ENCODE peak calls at places on chromosomes 6 and 20, in nine cellular contexts. One of them, this sample, is unnamed.

GRCh38 chr20:62561182-62561581 is 81.1 kb upstream of the SLCO4A1 start:
- DNase-seq in MV-4-11: no peak
- DNase-seq in stimulated activated CD4-positive, alpha-beta T cell treated with anti-CD3 and anti-CD28 coated beads, Interleukin-12 subunit alpha, Interleukin-12 subunit beta, amount 100 ng/mL, for 4 hours: no peak
- DNase-seq in OCI-LY7: peak
- DNase-seq in Calu3: no peak
- DNase-seq in activated CD4-positive, alpha-beta T cell treated with anti-CD3 and anti-CD28 coated beads for 24 hours: no peak
- DNase-seq in ELR: no peak
- DNase-seq in foreskin keratinocyte: no peak
- DNase-seq in cardiac septum: no peak
- DNase-seq in this sample: peak

GRCh38 chr6:16334671-16335070 is 96.3 kb downstream of the GMPR start:
- DNase-seq in activated CD4-positive, alpha-beta T cell treated with anti-CD3 and anti-CD28 coated beads for 24 hours: no peak
- DNase-seq in MV-4-11: peak
- DNase-seq in OCI-LY7: no peak
- DNase-seq in Calu3: no peak
- DNase-seq in foreskin keratinocyte: peak
- DNase-seq in ELR: peak
- DNase-seq in cardiac septum: no peak
- DNase-seq in stimulated activated CD4-positive, alpha-beta T cell treated with anti-CD3 and anti-CD28 coated beads, Interleukin-12 subunit alpha, Interleukin-12 subunit beta, amount 100 ng/mL, for 4 hours: no peak
- DNase-seq in this sample: no peak

GRCh38 chr20:3115190-3116107 is 30.9 kb upstream of the AVP start:
- DNase-seq in MV-4-11: peak
- DNase-seq in Calu3: peak
- DNase-seq in cardiac septum: no peak
- DNase-seq in ELR: peak
- DNase-seq in stimulated activated CD4-positive, alpha-beta T cell treated with anti-CD3 and anti-CD28 coated beads, Interleukin-12 subunit alpha, Interleukin-12 subunit beta, amount 100 ng/mL, for 4 hours: peak
- DNase-seq in OCI-LY7: peak
- DNase-seq in foreskin keratinocyte: no peak
- DNase-seq in activated CD4-positive, alpha-beta T cell treated with anti-CD3 and anti-CD28 coated beads for 24 hours: no peak
- DNase-seq in this sample: peak

GRCh38 chr20:30491016-30491415 is 766.4 kb upstream of the DEFB115 start:
- DNase-seq in stimulated activated CD4-positive, alpha-beta T cell treated with anti-CD3 and anti-CD28 coated beads, Interleukin-12 subunit alpha, Interleukin-12 subunit beta, amount 100 ng/mL, for 4 hours: no peak
- DNase-seq in activated CD4-positive, alpha-beta T cell treated with anti-CD3 and anti-CD28 coated beads for 24 hours: no peak
- DNase-seq in ELR: no peak
- DNase-seq in MV-4-11: no peak
- DNase-seq in foreskin keratinocyte: no peak
- DNase-seq in cardiac septum: peak
- DNase-seq in Calu3: no peak
- DNase-seq in OCI-LY7: no peak
- DNase-seq in this sample: no peak

GRCh38 chr20:32078777-32079176 is 26.7 kb downstream of the HCK start:
- DNase-seq in foreskin keratinocyte: no peak
- DNase-seq in OCI-LY7: no peak
- DNase-seq in cardiac septum: no peak
- DNase-seq in MV-4-11: peak
- DNase-seq in ELR: no peak
- DNase-seq in activated CD4-positive, alpha-beta T cell treated with anti-CD3 and anti-CD28 coated beads for 24 hours: no peak
- DNase-seq in Calu3: no peak
- DNase-seq in stimulated activated CD4-positive, alpha-beta T cell treated with anti-CD3 and anti-CD28 coated beads, Interleukin-12 subunit alpha, Interleukin-12 subunit beta, amount 100 ng/mL, for 4 hours: no peak
- DNase-seq in this sample: no peak

GRCh38 chr6:34514593-34515472 is 41.3 kb downstream of the SPDEF start:
- DNase-seq in stimulated activated CD4-positive, alpha-beta T cell treated with anti-CD3 and anti-CD28 coated beads, Interleukin-12 subunit alpha, Interleukin-12 subunit beta, amount 100 ng/mL, for 4 hours: no peak
- DNase-seq in ELR: peak
- DNase-seq in MV-4-11: peak
- DNase-seq in activated CD4-positive, alpha-beta T cell treated with anti-CD3 and anti-CD28 coated beads for 24 hours: no peak
- DNase-seq in Calu3: no peak
- DNase-seq in OCI-LY7: no peak
- DNase-seq in cardiac septum: no peak
- DNase-seq in foreskin keratinocyte: no peak
- DNase-seq in this sample: no peak

GRCh38 chr6:53924821-53925422 is 130.1 kb downstream of the LRRC1 start:
- DNase-seq in Calu3: no peak
- DNase-seq in stimulated activated CD4-positive, alpha-beta T cell treated with anti-CD3 and anti-CD28 coated beads, Interleukin-12 subunit alpha, Interleukin-12 subunit beta, amount 100 ng/mL, for 4 hours: no peak
- DNase-seq in activated CD4-positive, alpha-beta T cell treated with anti-CD3 and anti-CD28 coated beads for 24 hours: no peak
- DNase-seq in MV-4-11: no peak
- DNase-seq in ELR: no peak
- DNase-seq in cardiac septum: no peak
- DNase-seq in foreskin keratinocyte: no peak
- DNase-seq in OCI-LY7: no peak
- DNase-seq in this sample: no peak

GRCh38 chr6:35148167-35148741 is 7.1 kb upstream of the TCP11 start:
- DNase-seq in foreskin keratinocyte: no peak
- DNase-seq in stimulated activated CD4-positive, alpha-beta T cell treated with anti-CD3 and anti-CD28 coated beads, Interleukin-12 subunit alpha, Interleukin-12 subunit beta, amount 100 ng/mL, for 4 hours: peak
- DNase-seq in cardiac septum: no peak
- DNase-seq in activated CD4-positive, alpha-beta T cell treated with anti-CD3 and anti-CD28 coated beads for 24 hours: no peak
- DNase-seq in MV-4-11: no peak
- DNase-seq in OCI-LY7: no peak
- DNase-seq in ELR: peak
- DNase-seq in Calu3: no peak
- DNase-seq in this sample: no peak

GRCh38 chr6:168887621-168888020 is 366.0 kb downstream of the THBS2 start:
- DNase-seq in OCI-LY7: no peak
- DNase-seq in ELR: no peak
- DNase-seq in Calu3: no peak
- DNase-seq in MV-4-11: no peak
- DNase-seq in activated CD4-positive, alpha-beta T cell treated with anti-CD3 and anti-CD28 coated beads for 24 hours: no peak
- DNase-seq in stimulated activated CD4-positive, alpha-beta T cell treated with anti-CD3 and anti-CD28 coated beads, Interleukin-12 subunit alpha, Interleukin-12 subunit beta, amount 100 ng/mL, for 4 hours: no peak
- DNase-seq in cardiac septum: no peak
- DNase-seq in foreskin keratinocyte: no peak
- DNase-seq in this sample: no peak

GRCh38 chr6:146027586-146028249 is 1.1 kb upstream of the GRM1 start:
- DNase-seq in cardiac septum: no peak
- DNase-seq in activated CD4-positive, alpha-beta T cell treated with anti-CD3 and anti-CD28 coated beads for 24 hours: no peak
- DNase-seq in Calu3: no peak
- DNase-seq in stimulated activated CD4-positive, alpha-beta T cell treated with anti-CD3 and anti-CD28 coated beads, Interleukin-12 subunit alpha, Interleukin-12 subunit beta, amount 100 ng/mL, for 4 hours: no peak
- DNase-seq in foreskin keratinocyte: no peak
- DNase-seq in ELR: no peak
- DNase-seq in MV-4-11: no peak
- DNase-seq in OCI-LY7: no peak
- DNase-seq in this sample: no peak

GRCh38 chr20:49669601-49670189 is 44.0 kb downstream of the B4GALT5 start:
- DNase-seq in stimulated activated CD4-positive, alpha-beta T cell treated with anti-CD3 and anti-CD28 coated beads, Interleukin-12 subunit alpha, Interleukin-12 subunit beta, amount 100 ng/mL, for 4 hours: no peak
- DNase-seq in foreskin keratinocyte: no peak
- DNase-seq in ELR: no peak
- DNase-seq in cardiac septum: no peak
- DNase-seq in activated CD4-positive, alpha-beta T cell treated with anti-CD3 and anti-CD28 coated beads for 24 hours: no peak
- DNase-seq in Calu3: no peak
- DNase-seq in OCI-LY7: peak
- DNase-seq in MV-4-11: peak
- DNase-seq in this sample: no peak

GRCh38 chr20:17721802-17722486 is 22.2 kb downstream of the BANF2 start:
- DNase-seq in foreskin keratinocyte: no peak
- DNase-seq in cardiac septum: no peak
- DNase-seq in OCI-LY7: peak
- DNase-seq in ELR: peak
- DNase-seq in stimulated activated CD4-positive, alpha-beta T cell treated with anti-CD3 and anti-CD28 coated beads, Interleukin-12 subunit alpha, Interleukin-12 subunit beta, amount 100 ng/mL, for 4 hours: no peak
- DNase-seq in MV-4-11: no peak
- DNase-seq in Calu3: no peak
- DNase-seq in activated CD4-positive, alpha-beta T cell treated with anti-CD3 and anti-CD28 coated beads for 24 hours: no peak
- DNase-seq in this sample: no peak